ENCODE peak calls at places on chromosomes 6 and 20, in seven cellular contexts. E, Z, R, O, P, W and Q are unnamed samples.

GRCh38 chr6:88492824-88493223 is 326.7 kb upstream of the CNR1 start:
- DNase-seq in E (no peak), Z (peak), R (peak), O (peak), P (no peak), W (no peak), Q (peak)

GRCh38 chr20:16864069-16864468 is 115.9 kb downstream of the OTOR start:
- DNase-seq in E (no peak), Z (peak), R (no peak), O (peak), P (no peak), W (no peak), Q (no peak)

GRCh38 chr20:10603971-10604864 is 69.6 kb downstream of the JAG1 start:
- DNase-seq in E (peak), Z (no peak), R (no peak), O (peak), P (no peak), W (no peak), Q (no peak)

GRCh38 chr6:138785092-138785491 is 10.8 kb upstream of the ECT2L start:
- DNase-seq in E (no peak), Z (no peak), R (no peak), O (no peak), P (no peak), W (no peak), Q (no peak)

GRCh38 chr6:133632906-133633305 is 256.0 kb upstream of the TCF21 start:
- DNase-seq in E (no peak), Z (no peak), R (no peak), O (no peak), P (no peak), W (no peak), Q (no peak)

GRCh38 chr6:135722182-135722581 is 129.3 kb upstream of the PDE7B start:
- DNase-seq in E (no peak), Z (no peak), R (no peak), O (peak), P (no peak), W (no peak), Q (no peak)

GRCh38 chr20:50222568-50223320 is 32.1 kb downstream of the CEBPB start:
- DNase-seq in E (no peak), Z (no peak), R (no peak), O (no peak), P (no peak), W (no peak), Q (no peak)

GRCh38 chr6:11493979-11494378 is 43.6 kb upstream of the TMEM170B start:
- DNase-seq in E (no peak), Z (peak), R (no peak), O (no peak), P (no peak), W (no peak), Q (peak)

GRCh38 chr6:90415178-90415577 is 118.5 kb upstream of the BACH2 start:
- DNase-seq in E (no peak), Z (no peak), R (no peak), O (no peak), P (no peak), W (no peak), Q (no peak)

GRCh38 chr20:37938954-37939353 is 36.0 kb downstream of the VSTM2L start:
- DNase-seq in E (no peak), Z (no peak), R (no peak), O (no peak), P (no peak), W (no peak), Q (no peak)

GRCh38 chr20:51220293-51220706 is 197.4 kb upstream of the KCNG1 start:
- DNase-seq in E (no peak), Z (peak), R (no peak), O (no peak), P (peak), W (peak), Q (peak)

GRCh38 chr6:29941476-29941875 is 856 bp upstream of the HLA-A start:
- DNase-seq in E (no peak), Z (no peak), R (no peak), O (peak), P (no peak), W (no peak), Q (peak)

GRCh38 chr6:53044572-53044971 is 20.6 kb upstream of the FBXO9 start:
- DNase-seq in E (no peak), Z (no peak), R (no peak), O (no peak), P (no peak), W (no peak), Q (no peak)

GRCh38 chr20:38932457-38933120 is 6.4 kb downstream of the FAM83D start:
- DNase-seq in E (no peak), Z (no peak), R (no peak), O (peak), P (no peak), W (no peak), Q (no peak)

GRCh38 chr6:49787176-49787575 is at the start of gene PGK2:
- DNase-seq in E (no peak), Z (peak), R (no peak), O (no peak), P (no peak), W (peak), Q (peak)

GRCh38 chr6:149474108-149474935 is 10.5 kb downstream of the ZC3H12D start:
- DNase-seq in E (no peak), Z (no peak), R (no peak), O (no peak), P (no peak), W (no peak), Q (no peak)

GRCh38 chr6:117264487-117265424 is 602 bp upstream of the VGLL2 start:
- DNase-seq in E (no peak), Z (peak), R (no peak), O (no peak), P (no peak), W (peak), Q (no peak)

GRCh38 chr6:140101367-140101766 is 726.9 kb upstream of the CITED2 start:
- DNase-seq in E (no peak), Z (no peak), R (no peak), O (peak), P (no peak), W (no peak), Q (peak)

GRCh38 chr20:41854765-41855164 is 236.6 kb upstream of the CHD6 start:
- DNase-seq in E (no peak), Z (peak), R (no peak), O (no peak), P (no peak), W (no peak), Q (no peak)

GRCh38 chr6:13304580-13305255 is 23.6 kb downstream of the TBC1D7 start:
- DNase-seq in E (no peak), Z (peak), R (no peak), O (no peak), P (no peak), W (no peak), Q (peak)

GRCh38 chr6:47016236-47016635 is 25.9 kb downstream of the ADGRF1 start:
- DNase-seq in E (no peak), Z (no peak), R (peak), O (no peak), P (no peak), W (no peak), Q (no peak)

GRCh38 chr6:12348530-12349511 is 58.7 kb downstream of the EDN1 start:
- DNase-seq in E (no peak), Z (peak), R (no peak), O (peak), P (no peak), W (no peak), Q (no peak)

GRCh38 chr6:168020242-168020641 is 22.8 kb downstream of the KIF25 start:
- DNase-seq in E (no peak), Z (no peak), R (no peak), O (no peak), P (no peak), W (no peak), Q (no peak)

GRCh38 chr6:39808934-39809333 is 16.8 kb downstream of the DAAM2 start:
- DNase-seq in E (no peak), Z (peak), R (no peak), O (no peak), P (no peak), W (no peak), Q (no peak)